ENCODE peak calls at places on chromosomes 11 and 22, in ten cellular contexts. B is heart left ventricle, M is A549, E is spleen, C is stomach, Y is transverse colon, X is IMR-90, H is ovary, F is right lobe of liver, T is Peyer's patch. U is an unnamed sample.

GRCh38 chr11:67354314-67355022 is 1.1 kb upstream of the POLD4 start:
- DNase-seq in H (peak; percentile 78), Y (peak; percentile 90), B (peak; percentile 91), M (peak; percentile 96), E (peak; percentile 77), F (peak; percentile 80), T (no peak), X (peak; percentile 98), C (peak; percentile 68), U (no peak)

GRCh38 chr11:112321521-112322172 is 61.0 kb upstream of the PLET1 start:
- DNase-seq in T (no peak), E (no peak), C (peak; percentile 81), M (no peak), H (no peak), Y (peak; percentile 84), B (peak; percentile 49), X (peak; percentile 89), F (peak; percentile 92), U (peak; percentile 92)

GRCh38 chr11:113289341-113290187 is 24.8 kb upstream of the TTC12 start:
- DNase-seq in Y (peak; percentile 62), E (peak; percentile 90), B (peak; percentile 54), F (peak; percentile 68), T (peak; percentile 36), C (peak; percentile 67), M (peak; percentile 61), X (peak; percentile 38), H (peak; percentile 42), U (peak; percentile 56)

GRCh38 chr11:133219543-133219942 is 312.8 kb downstream of the OPCML start:
- DNase-seq in M (no peak), C (no peak), E (no peak), B (no peak), F (no peak), H (no peak), X (no peak), Y (no peak), T (no peak), U (no peak)

GRCh38 chr11:75626692-75627536 is 41.9 kb downstream of the MAP6 start:
- DNase-seq in E (no peak), X (peak; percentile 71), H (no peak), B (no peak), Y (no peak), T (no peak), F (no peak), C (no peak), M (no peak), U (no peak)

GRCh38 chr11:69353696-69354544 is 60.0 kb downstream of the MYEOV start:
- DNase-seq in C (no peak), X (no peak), T (no peak), Y (peak; percentile 6), M (no peak), B (no peak), H (no peak), F (peak; percentile 93), E (no peak), U (no peak)

GRCh38 chr11:76217653-76218160 is 11.4 kb upstream of the WNT11 start:
- DNase-seq in E (no peak), X (no peak), M (no peak), Y (no peak), C (no peak), H (no peak), B (no peak), T (no peak), F (peak; percentile 11), U (no peak)

GRCh38 chr11:71185411-71185810 is 67.0 kb downstream of the SHANK2 start:
- DNase-seq in H (no peak), B (no peak), C (no peak), E (no peak), Y (no peak), F (no peak), T (no peak), X (no peak), M (no peak), U (peak; percentile 6)

GRCh38 chr11:19276859-19277808 is 36.4 kb upstream of the E2F8 start:
- DNase-seq in X (no peak), B (no peak), T (no peak), H (no peak), F (peak; percentile 79), C (peak; percentile 40), Y (peak; percentile 75), E (no peak), M (peak; percentile 49), U (peak; percentile 45)

GRCh38 chr11:96424693-96425092 is 34.9 kb downstream of the JRKL start:
- DNase-seq in E (no peak), B (no peak), Y (no peak), F (no peak), C (no peak), H (no peak), X (peak; percentile 44), T (no peak), M (no peak), U (no peak)

GRCh38 chr11:132475046-132475445 is 1057.3 kb downstream of the OPCML start:
- DNase-seq in H (no peak), B (no peak), M (no peak), E (no peak), F (no peak), X (no peak), T (no peak), C (no peak), Y (no peak), U (no peak)

GRCh38 chr11:110896358-110896757 is 184.1 kb upstream of the ARHGAP20 start:
- DNase-seq in H (no peak), F (no peak), T (no peak), M (no peak), B (no peak), X (peak; percentile 86), Y (no peak), C (no peak), E (no peak), U (no peak)

GRCh38 chr11:118688851-118689502 is 9.5 kb upstream of the TREH start:
- DNase-seq in F (no peak), M (no peak), E (no peak), B (no peak), C (no peak), H (no peak), X (no peak), Y (no peak), T (no peak), U (no peak)

GRCh38 chr22:45878901-45879551 is 97.9 kb downstream of the WNT7B start:
- DNase-seq in B (peak; percentile 27), F (peak; percentile 44), E (peak; percentile 50), T (no peak), X (no peak), C (no peak), M (no peak), H (no peak), Y (no peak), U (peak; percentile 17)

GRCh38 chr22:45881524-45881875 is 95.5 kb downstream of the WNT7B start:
- DNase-seq in E (peak; percentile 49), H (no peak), B (no peak), T (no peak), M (no peak), F (no peak), C (no peak), Y (no peak), X (no peak), U (no peak)

GRCh38 chr22:45879552-45879949 is 97.4 kb downstream of the WNT7B start:
- DNase-seq in X (no peak), M (no peak), T (no peak), Y (no peak), B (peak; percentile 43), E (peak; percentile 36), F (peak; percentile 25), H (no peak), C (no peak), U (no peak)

GRCh38 chr22:45880091-45880651 is 96.8 kb downstream of the WNT7B start:
- DNase-seq in B (peak; percentile 22), T (no peak), Y (no peak), H (no peak), M (no peak), X (no peak), E (peak; percentile 66), F (peak; percentile 31), C (no peak), U (peak; percentile 73)

GRCh38 chr22:45880732-45881523 is 96.0 kb downstream of the WNT7B start:
- DNase-seq in E (peak; percentile 56), B (peak; percentile 23), X (no peak), M (no peak), H (no peak), C (no peak), T (no peak), F (peak; percentile 53), Y (no peak), U (no peak)
- TF ChIP-seq CTCF in E (no peak), B (no peak), X (no peak), M (no peak), H (no peak), C (no peak), T (no peak), F (no peak), Y (no peak), U (no peak)

DNA sequence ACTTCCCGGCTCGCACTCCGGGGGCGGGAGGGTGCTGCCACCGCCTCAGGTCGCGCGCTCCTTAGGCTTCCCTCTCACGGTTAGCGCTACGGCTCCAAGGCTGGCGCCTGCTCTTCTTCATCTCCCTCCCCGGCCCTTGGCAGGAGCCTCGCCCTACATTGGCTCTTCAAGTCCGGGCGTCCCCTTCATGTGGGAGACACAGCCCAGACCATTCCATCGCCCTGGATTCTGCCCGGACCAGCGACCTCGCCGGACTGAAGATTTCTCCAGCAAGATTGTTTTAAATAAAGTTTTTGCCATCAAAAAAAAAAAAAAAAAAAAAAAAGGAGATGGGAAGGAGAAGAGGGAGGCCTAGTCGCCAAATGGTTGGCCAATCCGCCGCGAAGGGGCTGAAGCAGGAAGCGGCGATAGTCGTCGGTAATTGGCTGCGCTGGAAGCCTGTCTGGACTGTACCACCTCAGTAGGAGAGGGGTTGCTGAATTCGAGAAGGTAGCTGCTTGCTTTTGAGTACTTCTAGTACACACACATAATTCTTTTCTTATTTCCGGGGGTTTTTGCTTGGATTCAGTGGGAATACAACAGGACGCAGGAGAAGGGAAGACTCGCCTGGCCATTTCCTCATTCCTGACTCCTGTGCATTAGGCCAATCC is 724 bp upstream of the ZDHHC5 start:
- DNase-seq in B (peak; percentile 99), H (peak; percentile 98), M (peak; percentile 96), X (peak; percentile 99), F (peak; percentile 99), E (peak; percentile 97), T (peak; percentile 98), Y (peak; percentile 96), C (peak; percentile 97), U (peak; percentile 99)
- TF ChIP-seq POLR2A in B (peak; percentile 26), H (no peak), M (peak; percentile 74), X (no peak), F (no peak), E (no peak), T (peak; percentile 23), Y (peak; percentile 35), C (no peak), U (no peak)

GRCh38 chr11:33182246-33182878 is 21.1 kb upstream of the CSTF3 start:
- DNase-seq in E (no peak), X (no peak), M (no peak), B (no peak), Y (peak; percentile 34), F (no peak), H (no peak), T (no peak), C (peak; percentile 59), U (no peak)
- TF ChIP-seq CTCF in E (no peak), X (no peak), M (no peak), B (no peak), Y (no peak), F (no peak), H (no peak), T (no peak), C (no peak), U (no peak)

GRCh38 chr22:27698830-27699229 is 102.7 kb downstream of the MN1 start:
- DNase-seq in M (no peak), Y (no peak), H (no peak), T (no peak), F (no peak), C (no peak), B (no peak), E (no peak), X (no peak), U (no peak)
- TF ChIP-seq POLR2A in M (no peak), Y (no peak), H (no peak), T (no peak), F (no peak), C (no peak), B (no peak), E (no peak), X (no peak), U (no peak)

U was measured in upper lobe of left lung.